ENCODE peak calls at places on chromosome 4, in ten cellular contexts. A is GOT3; B is NCI-H2171 treated with DMSO at 0.1 percent for 48 hours; G is ecto neural progenitor cell; I is stimulated activated CD8-positive, alpha-beta memory T cell treated with anti-CD3 and anti-CD28 coated beads, Interleukin-12 subunit alpha, Interleukin-12 subunit beta, amount 100 ng/mL, for 4 hours; Z is cardiac muscle cell; H is DMS79; Q is islet precursor cell; L is Calu3; S is BE2C. D is an unnamed sample.

GRCh38 chr4:107034982-107035710 is 967 bp downstream of the DKK2 start:
- DNase-seq in A (no peak), B (no peak), G (peak), I (no peak), Z (peak), H (no peak), Q (peak), L (no peak), S (peak), D (no peak)

GRCh38 chr4:142582340-142582739 is 263.8 kb downstream of the INPP4B start:
- DNase-seq in A (no peak), B (no peak), G (no peak), I (no peak), Z (no peak), H (no peak), Q (no peak), L (no peak), S (no peak), D (no peak)

GRCh38 chr4:188976644-188977115 is 837.4 kb downstream of the TRIML1 start:
- DNase-seq in A (no peak), B (no peak), G (peak), I (no peak), Z (peak), H (no peak), Q (peak), L (no peak), S (no peak), D (no peak)

GRCh38 chr4:74523076-74523475 is 78.1 kb downstream of the AREG start:
- DNase-seq in A (no peak), B (no peak), G (no peak), I (no peak), Z (no peak), H (no peak), Q (no peak), L (no peak), S (no peak), D (no peak)

GRCh38 chr4:2928242-2929155 is 34.7 kb downstream of the NOP14 start:
- DNase-seq in A (no peak), B (no peak), G (no peak), I (no peak), Z (no peak), H (no peak), Q (peak), L (no peak), S (no peak), D (no peak)

GRCh38 chr4:122842984-122843531 is 16.4 kb downstream of the FGF2 start:
- DNase-seq in A (no peak), B (no peak), G (no peak), I (no peak), Z (no peak), H (no peak), Q (peak), L (no peak), S (no peak), D (no peak)

GRCh38 chr4:151641167-151641566 is 119.6 kb downstream of the GATB start:
- DNase-seq in A (peak), B (no peak), G (no peak), I (no peak), Z (no peak), H (no peak), Q (no peak), L (no peak), S (no peak), D (peak)

GRCh38 chr4:153060191-153060590 is 124.1 kb downstream of the FHDC1 start:
- DNase-seq in A (no peak), B (peak), G (no peak), I (no peak), Z (no peak), H (no peak), Q (no peak), L (no peak), S (no peak), D (no peak)

GRCh38 chr4:88195666-88196365 is 37.4 kb upstream of the ABCG2 start:
- DNase-seq in A (no peak), B (no peak), G (no peak), I (no peak), Z (no peak), H (no peak), Q (peak), L (peak), S (no peak), D (no peak)

GRCh38 chr4:183289688-183290087 is 30.4 kb downstream of the CLDN22 start:
- DNase-seq in A (no peak), B (no peak), G (no peak), I (no peak), Z (no peak), H (no peak), Q (no peak), L (peak), S (peak), D (no peak)

D was measured in BJ.